ENCODE peak calls at places on chromosomes 7 and 10, in ten cellular contexts. M, P, L, N, H, S, G, D, E and A are unnamed samples.

GRCh38 chr10:121521794-121522556 is 76.3 kb downstream of the FGFR2 start:
- DNase-seq in L (no peak), M (no peak), E (no peak), S (no peak), G (no peak), N (no peak), H (no peak), P (no peak), D (no peak), A (no peak)

GRCh38 chr7:78770422-78771410 is 682.8 kb downstream of the MAGI2 start:
- DNase-seq in S (no peak), H (peak), N (no peak), E (peak), M (no peak), D (no peak), L (no peak), G (peak), P (no peak), A (no peak)

GRCh38 chr7:151425670-151426075 is 14.3 kb downstream of the CRYGN start:
- DNase-seq in L (no peak), D (no peak), P (no peak), M (no peak), S (no peak), E (no peak), G (peak), N (no peak), H (no peak), A (no peak)

GRCh38 chr10:48509061-48509772 is 95.7 kb downstream of the ARHGAP22 start:
- DNase-seq in M (no peak), N (no peak), L (no peak), E (no peak), P (no peak), H (no peak), G (no peak), S (no peak), D (no peak), A (no peak)

GRCh38 chr10:70926215-70927000 is 38.0 kb upstream of the PCBD1 start:
- DNase-seq in N (no peak), D (no peak), M (no peak), P (no peak), G (no peak), E (no peak), S (no peak), H (no peak), L (no peak), A (no peak)

GRCh38 chr10:61110188-61110844 is 166.3 kb upstream of the RHOBTB1 start:
- DNase-seq in G (no peak), L (no peak), M (no peak), E (no peak), D (no peak), N (no peak), S (no peak), P (no peak), H (no peak), A (no peak)

GRCh38 chr10:86782691-86783418 is 26.4 kb downstream of the BMPR1A start:
- DNase-seq in N (no peak), D (no peak), L (no peak), S (no peak), M (no peak), E (no peak), G (peak), H (no peak), P (no peak), A (no peak)

GRCh38 chr7:135251502-135252327 is 18.1 kb downstream of the STRA8 start:
- DNase-seq in P (no peak), G (no peak), S (no peak), D (no peak), L (no peak), H (no peak), N (no peak), E (no peak), M (no peak), A (no peak)

GRCh38 chr10:129440247-129440646 is 26.8 kb upstream of the MGMT start:
- DNase-seq in P (no peak), D (no peak), H (no peak), S (no peak), G (no peak), E (no peak), N (no peak), M (no peak), L (no peak), A (no peak)

GRCh38 chr7:80307251-80307856 is 172.7 kb downstream of the GNAI1 start:
- DNase-seq in S (no peak), M (no peak), G (peak), D (no peak), P (no peak), H (no peak), L (no peak), E (no peak), N (no peak), A (no peak)

GRCh38 chr10:69912584-69912983 is 110.9 kb downstream of the COL13A1 start:
- DNase-seq in N (no peak), P (no peak), L (no peak), D (no peak), H (no peak), S (no peak), M (no peak), G (no peak), E (no peak), A (no peak)

GRCh38 chr10:23037561-23037960 is 57.8 kb upstream of the MSRB2 start:
- DNase-seq in M (no peak), H (no peak), S (no peak), L (no peak), E (no peak), P (no peak), N (no peak), D (no peak), G (no peak), A (no peak)

GRCh38 chr7:47093254-47093798 is 488.6 kb downstream of the TNS3 start:
- DNase-seq in S (no peak), H (no peak), N (no peak), P (no peak), L (no peak), M (no peak), D (no peak), E (no peak), G (peak), A (no peak)

GRCh38 chr10:1609596-1609995 is 127.7 kb downstream of the ADARB2 start:
- DNase-seq in G (no peak), M (no peak), N (no peak), S (no peak), L (no peak), D (no peak), E (no peak), H (peak), P (no peak), A (no peak)

GRCh38 chr7:43791-44540 is 148.4 kb upstream of the FAM20C start:
- DNase-seq in E (no peak), H (no peak), D (no peak), L (peak), P (no peak), S (no peak), G (no peak), M (no peak), N (no peak), A (no peak)

GRCh38 chr7:132876576-132876975 is 205.3 kb downstream of the CHCHD3 start:
- DNase-seq in G (no peak), P (no peak), S (no peak), D (no peak), L (no peak), M (no peak), N (no peak), E (no peak), H (no peak), A (no peak)

GRCh38 chr10:124686707-124687376 is 57.3 kb downstream of the FAM53B start:
- DNase-seq in L (no peak), G (no peak), P (no peak), H (no peak), E (no peak), S (no peak), M (no peak), D (no peak), N (no peak), A (no peak)

GRCh38 chr7:84249651-84250050 is 55.1 kb upstream of the SEMA3A start:
- DNase-seq in H (no peak), S (no peak), N (no peak), E (no peak), G (no peak), L (no peak), M (no peak), P (no peak), D (no peak), A (no peak)

GRCh38 chr7:139246905-139247304 is 15.9 kb downstream of the UBN2 start:
- DNase-seq in L (no peak), S (no peak), D (no peak), M (no peak), N (no peak), H (no peak), G (peak), P (no peak), E (no peak), A (no peak)

GRCh38 chr10:131162211-131162610 is 149.3 kb downstream of the TCERG1L start:
- DNase-seq in N (no peak), H (no peak), E (no peak), S (no peak), G (no peak), D (no peak), P (no peak), M (no peak), L (no peak), A (no peak)

GRCh38 chr10:132497788-132498561 is 39.6 kb upstream of the INPP5A start:
- DNase-seq in D (peak), H (no peak), G (peak), M (no peak), S (no peak), P (no peak), N (no peak), E (no peak), L (no peak), A (no peak)

GRCh38 chr7:103644319-103644718 is 198.3 kb upstream of the SLC26A5 start:
- DNase-seq in L (no peak), M (no peak), P (no peak), G (no peak), E (no peak), H (no peak), D (no peak), S (no peak), N (no peak), A (no peak)

GRCh38 chr7:37987732-37988131 is 67.3 kb downstream of the EPDR1 start:
- DNase-seq in L (no peak), M (no peak), E (no peak), H (peak), G (no peak), P (no peak), N (no peak), D (no peak), S (no peak), A (no peak)

GRCh38 chr10:116300477-116301034 is 23.7 kb upstream of the CCDC172 start:
- DNase-seq in H (no peak), D (no peak), P (no peak), L (no peak), E (no peak), S (no peak), G (peak), M (no peak), N (no peak), A (no peak)

GRCh38 chr10:45005284-45005683 is 4.6 kb downstream of the ZNF22 start:
- DNase-seq in M (no peak), P (no peak), G (no peak), H (no peak), N (no peak), E (no peak), D (no peak), L (no peak), S (no peak), A (no peak)

GRCh38 chr10:124338276-124338915 is 80.3 kb downstream of the OAT start:
- DNase-seq in L (no peak), N (no peak), H (no peak), G (no peak), E (no peak), S (no peak), M (no peak), D (no peak), P (no peak), A (no peak)

GRCh38 chr10:51074238-51075028 is at the start of gene PRKG1:
- DNase-seq in S (peak), L (no peak), H (no peak), E (peak), D (peak), G (peak), N (peak), M (peak), P (peak), A (no peak)

GRCh38 chr7:121755818-121756501 is 117.0 kb upstream of the PTPRZ1 start:
- DNase-seq in G (no peak), S (no peak), N (no peak), D (no peak), L (no peak), M (peak), E (no peak), P (no peak), H (peak), A (no peak)

GRCh38 chr10:78552261-78552811 is 516.4 kb upstream of the ZMIZ1 start:
- DNase-seq in E (no peak), P (no peak), L (no peak), D (no peak), N (no peak), S (no peak), H (no peak), G (peak), M (no peak), A (no peak)

GRCh38 chr7:139075871-139076686 is 33.4 kb downstream of the ZC3HAV1 start:
- DNase-seq in E (no peak), G (no peak), M (no peak), P (no peak), D (no peak), L (no peak), S (no peak), H (no peak), N (no peak), A (no peak)

GRCh38 chr7:106600569-106601373 is 60.2 kb downstream of the CCDC71L start:
- DNase-seq in S (no peak), L (no peak), H (no peak), G (no peak), N (no peak), D (no peak), M (no peak), E (no peak), P (no peak), A (no peak)

GRCh38 chr7:38195804-38196595 is 18.0 kb downstream of the STARD3NL start:
- DNase-seq in H (peak), S (no peak), D (no peak), M (no peak), N (no peak), L (no peak), E (no peak), P (no peak), G (peak), A (no peak)

GRCh38 chr10:116155191-116155590 is 117.8 kb downstream of the GFRA1 start:
- DNase-seq in M (no peak), E (no peak), G (no peak), P (no peak), L (no peak), N (no peak), H (no peak), D (no peak), S (no peak), A (no peak)

GRCh38 chr10:14603539-14604102 is 171.1 kb downstream of the FAM107B start:
- DNase-seq in M (no peak), D (no peak), S (no peak), L (no peak), G (no peak), P (no peak), N (no peak), E (no peak), H (no peak), A (no peak)

GRCh38 chr10:77904110-77904860 is 22.3 kb downstream of the DLG5 start:
- DNase-seq in N (no peak), H (no peak), E (no peak), S (no peak), L (no peak), P (no peak), G (no peak), D (no peak), M (no peak), A (no peak)

GRCh38 chr10:67606572-67606971 is 89.4 kb downstream of the CTNNA3 start:
- DNase-seq in E (no peak), M (no peak), N (peak), S (no peak), L (no peak), P (peak), D (no peak), G (peak), H (no peak), A (no peak)

GRCh38 chr7:1662101-1662500 is 8.0 kb upstream of the ELFN1 start:
- DNase-seq in H (no peak), L (no peak), S (no peak), M (no peak), D (no peak), P (no peak), G (no peak), E (no peak), N (no peak), A (no peak)

GRCh38 chr10:84256510-84257342 is 11.9 kb downstream of the RGR start:
- DNase-seq in P (peak), G (peak), D (no peak), L (peak), S (no peak), E (no peak), N (no peak), H (no peak), M (peak), A (peak)